ENCODE peak calls at places on chromosomes 3 and 15, in four cellular contexts. Z, D, T and C are unnamed samples.

GRCh38 chr3:53773586-53774368 is 72.4 kb downstream of the CHDH start:
- DNase-seq in D (no peak), Z (no peak), T (no peak), C (no peak)

GRCh38 chr3:100003609-100004503 is 110.4 kb downstream of the FILIP1L start:
- DNase-seq in Z (no peak), T (no peak), D (no peak), C (no peak)

GRCh38 chr15:43516801-43517353 is 531 bp upstream of the MAP1A start:
- DNase-seq in Z (no peak), D (no peak), T (peak; percentile 20), C (no peak)

GRCh38 chr15:90914240-90915080 is 11.4 kb downstream of the MAN2A2 start:
- DNase-seq in T (no peak), D (no peak), Z (no peak), C (no peak)

GRCh38 chr15:60179786-60180391 is 175.8 kb downstream of the FOXB1 start:
- DNase-seq in T (peak; percentile 40), Z (peak; percentile 25), D (no peak), C (peak; percentile 60)

GRCh38 chr15:70099966-70100494 is 2.3 kb upstream of the TLE3 start:
- DNase-seq in D (no peak), T (peak; percentile 79), Z (no peak), C (no peak)

GRCh38 chr15:59115047-59115446 is 10.1 kb downstream of the CCNB2 start:
- DNase-seq in Z (no peak), D (no peak), T (no peak), C (no peak)

GRCh38 chr15:75809986-75810750 is 33.1 kb upstream of the UBE2Q2 start:
- DNase-seq in D (peak; percentile 33), Z (peak; percentile 44), T (peak; percentile 59), C (peak; percentile 65)

GRCh38 chr3:99862208-99862607 is 44.5 kb downstream of the CMSS1 start:
- DNase-seq in Z (no peak), T (no peak), D (no peak), C (no peak)

GRCh38 chr3:184092199-184092598 is 4.7 kb upstream of the HTR3E start:
- DNase-seq in D (no peak), Z (no peak), T (no peak), C (no peak)

GRCh38 chr3:36827133-36827532 is 62.8 kb upstream of the DCLK3 start:
- DNase-seq in Z (no peak), D (no peak), T (no peak), C (no peak)

GRCh38 chr3:97830627-97831026 is 8.8 kb downstream of the CRYBG3 start:
- DNase-seq in D (no peak), Z (no peak), T (no peak), C (no peak)

GRCh38 chr15:40250304-40250656 is 11.4 kb downstream of the PAK6 start:
- DNase-seq in T (no peak), D (no peak), Z (no peak), C (no peak)

GRCh38 chr15:25670025-25670554 is 193.0 kb downstream of the ATP10A start:
- DNase-seq in Z (no peak), T (no peak), D (peak; percentile 61), C (no peak)

GRCh38 chr15:71532994-71533393 is 277.4 kb upstream of the NR2E3 start:
- DNase-seq in D (peak; percentile 27), Z (peak; percentile 5), T (peak; percentile 25), C (peak; percentile 31)

GRCh38 chr3:128273116-128273840 is 120.0 kb downstream of the EEFSEC start:
- DNase-seq in T (no peak), Z (no peak), D (no peak), C (no peak)

GRCh38 chr15:51776952-51777574 is 25.7 kb downstream of the TMOD2 start:
- DNase-seq in D (no peak), T (peak; percentile 87), Z (peak; percentile 74), C (peak; percentile 88)

GRCh38 chr3:185667574-185667973 is 81.5 kb downstream of the SENP2 start:
- DNase-seq in T (no peak), D (no peak), Z (no peak), C (no peak)

GRCh38 chr15:76168237-76168984 is 108.6 kb downstream of the TMEM266 start:
- DNase-seq in T (no peak), Z (no peak), D (no peak), C (no peak)

GRCh38 chr15:59549339-59549807 is 62.2 kb upstream of the GCNT3 start:
- DNase-seq in D (peak; percentile 19), Z (no peak), T (no peak), C (no peak)

GRCh38 chr3:28840976-28841376 is 439.9 kb upstream of the RBMS3 start:
- DNase-seq in D (no peak), Z (no peak), T (no peak), C (no peak)

GRCh38 chr15:80588801-80589200 is 106.3 kb upstream of the ABHD17C start:
- DNase-seq in D (no peak), Z (peak; percentile 51), T (no peak), C (peak; percentile 80)

GRCh38 chr3:88046731-88047130 is 12.1 kb downstream of the CGGBP1 start:
- DNase-seq in Z (no peak), D (no peak), T (no peak), C (no peak)
- TF ChIP-seq CEBPB in Z (no peak), D (no peak), T (no peak), C (no peak)

GRCh38 chr15:74024687-74025086 is 30.2 kb downstream of the PML start:
- DNase-seq in Z (no peak), D (no peak), T (no peak), C (no peak)
- TF ChIP-seq PHF8 in Z (no peak), D (no peak), T (no peak), C (no peak)

DNA sequence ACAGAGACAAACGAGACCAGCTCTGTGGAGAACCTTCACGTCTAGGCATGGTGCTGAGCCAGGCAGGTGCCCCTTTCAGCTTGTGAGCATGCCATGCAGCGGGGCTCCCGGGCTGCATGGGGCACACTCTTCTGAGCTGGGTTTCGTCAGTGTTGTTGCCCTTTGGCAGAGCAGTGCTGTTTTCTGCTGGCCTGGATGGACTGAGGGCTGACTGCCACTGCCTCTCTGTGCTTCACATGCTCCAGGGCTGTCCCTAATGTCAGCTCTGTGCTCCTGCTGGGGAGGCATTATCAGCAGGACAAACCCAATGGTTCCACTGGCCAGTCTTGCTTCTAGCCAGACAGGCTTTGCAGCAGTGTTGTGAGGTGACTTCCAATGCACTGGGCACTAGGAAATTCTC is 9.5 kb downstream of the GASK1A start:
- DNase-seq in T (no peak), Z (no peak), D (no peak), C (no peak)
- TF ChIP-seq CEBPB in T (no peak), Z (no peak), D (no peak), C (no peak)

DNA sequence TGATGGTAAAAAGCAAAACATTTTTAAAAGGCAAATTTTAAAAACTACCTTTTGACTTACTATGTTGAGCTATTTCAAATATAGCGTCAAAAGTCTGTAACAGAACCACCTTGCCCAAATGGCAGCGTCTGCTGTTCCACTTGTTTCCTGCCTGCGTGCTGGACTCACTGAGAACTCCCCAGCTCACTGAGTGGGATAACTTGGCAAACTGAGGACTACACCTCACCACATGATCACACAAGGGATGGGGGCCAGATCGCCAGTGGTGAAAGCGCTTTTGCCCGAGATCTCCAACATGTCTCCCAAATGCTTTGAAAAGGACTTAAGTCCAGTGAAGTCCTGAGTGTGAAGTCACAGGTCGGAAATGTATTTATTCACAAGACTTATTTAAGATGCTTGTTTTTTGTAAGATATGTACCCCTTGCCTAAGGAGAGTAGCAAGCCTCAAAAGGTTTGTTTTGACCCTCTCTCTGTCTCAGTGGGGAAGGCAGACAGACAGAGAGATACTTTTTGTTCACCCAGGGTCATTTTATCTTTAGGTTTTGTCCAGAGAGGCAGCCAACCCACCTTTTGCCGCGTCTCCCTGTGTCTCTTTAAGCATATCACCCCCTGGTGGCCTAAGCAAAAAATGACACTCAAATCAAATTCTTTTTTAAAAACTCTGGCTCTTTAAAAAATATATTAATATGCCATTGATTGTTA is 192.6 kb downstream of the PDZRN3 start:
- DNase-seq in Z (peak; percentile 53), D (no peak), T (peak; percentile 37), C (peak; percentile 42)
- TF ChIP-seq PHF8 in Z (no peak), D (no peak), T (no peak), C (no peak)

GRCh38 chr3:107235193-107235922 is 141.9 kb upstream of the CCDC54 start:
- DNase-seq in D (no peak), Z (peak; percentile 3), T (no peak), C (no peak)
- TF ChIP-seq CEBPB in D (no peak), Z (no peak), T (no peak), C (no peak)

GRCh38 chr15:88622605-88622975 is 1.4 kb downstream of the AEN start:
- DNase-seq in Z (no peak), D (no peak), T (no peak), C (no peak)

GRCh38 chr15:88623632-88624031 is 2.5 kb downstream of the AEN start:
- DNase-seq in D (no peak), Z (no peak), T (no peak), C (no peak)

GRCh38 chr15:88620995-88621772 is at the start of gene AEN:
- DNase-seq in T (peak; percentile 96), D (peak; percentile 95), Z (peak; percentile 92), C (peak; percentile 97)

GRCh38 chr15:88623061-88623460 is 1.9 kb downstream of the AEN start:
- DNase-seq in T (peak; percentile 34), D (no peak), Z (peak; percentile 46), C (peak; percentile 81)

DNA sequence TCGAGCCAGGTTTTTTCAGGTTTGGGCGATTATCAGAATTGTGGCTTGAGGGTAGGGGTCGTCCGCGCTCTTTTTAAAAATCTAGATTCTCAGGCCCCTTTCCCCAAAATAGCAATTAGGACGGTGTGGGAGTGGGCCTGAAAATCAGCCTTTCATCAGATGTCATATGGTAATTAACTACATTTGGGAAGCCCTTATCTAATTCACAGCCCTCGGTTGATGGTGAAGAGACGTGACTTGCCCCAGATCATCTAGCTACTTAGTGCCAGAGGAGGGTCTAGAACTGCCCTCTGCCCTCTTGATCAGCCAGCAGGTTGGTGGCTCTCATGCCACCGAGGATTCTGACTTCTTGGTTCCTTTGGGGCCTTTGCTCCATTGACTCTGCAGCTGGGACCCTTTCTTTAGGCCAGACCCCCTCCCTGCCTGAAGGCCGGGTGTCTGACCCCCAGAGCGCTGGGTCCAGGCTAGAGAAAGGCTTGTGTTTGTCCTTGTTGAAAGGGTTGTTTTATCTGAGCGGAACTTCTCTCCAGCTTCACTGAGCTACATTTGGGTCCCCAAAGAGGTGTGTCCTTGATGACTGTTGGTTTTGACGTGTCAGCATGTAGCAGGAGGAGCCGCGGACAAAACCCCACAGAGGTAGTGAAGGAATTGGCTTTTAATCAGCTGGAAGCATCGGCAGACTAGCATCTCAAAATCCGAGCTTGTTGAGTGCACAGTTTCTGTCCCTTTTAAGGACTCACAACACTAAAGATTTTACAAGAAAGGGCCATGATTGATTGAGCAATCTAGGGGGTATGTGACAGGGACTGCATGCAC is 857 bp downstream of the AEN start:
- DNase-seq in D (no peak), Z (peak; percentile 76), T (peak; percentile 80), C (peak; percentile 62)
- TF ChIP-seq PHF8 in D (no peak), Z (no peak), T (no peak), C (no peak)